ENCODE peak calls at places on chromosomes 3 and 15, in six cellular contexts. I, S, O, M, Q and V are unnamed samples.

GRCh38 chr3:195259564-195260285 is 11.2 kb downstream of the XXYLT1 start:
- DNase-seq in S (peak), M (peak), Q (peak), O (peak), I (peak), V (peak)

GRCh38 chr3:159031280-159031679 is 229.4 kb downstream of the MFSD1 start:
- DNase-seq in M (no peak), O (no peak), Q (no peak), S (no peak), I (no peak), V (no peak)

GRCh38 chr3:151276038-151277027 is 2.0 kb downstream of the P2RY14 start:
- DNase-seq in O (no peak), S (no peak), I (no peak), M (no peak), Q (no peak), V (no peak)

GRCh38 chr3:194274424-194275085 is 76.6 kb downstream of the CPN2 start:
- DNase-seq in S (peak), Q (no peak), M (peak), I (no peak), O (no peak), V (no peak)

GRCh38 chr3:30611613-30612421 is 5.4 kb downstream of the TGFBR2 start:
- DNase-seq in I (no peak), M (no peak), S (no peak), O (no peak), Q (peak), V (no peak)

GRCh38 chr3:14792691-14793121 is 26.1 kb upstream of the FGD5 start:
- DNase-seq in O (no peak), Q (no peak), I (no peak), M (peak), S (no peak), V (peak)

GRCh38 chr15:32952901-32953889 is 235.4 kb downstream of the GREM1 start:
- DNase-seq in O (no peak), I (no peak), M (no peak), Q (no peak), S (no peak), V (peak)

GRCh38 chr15:76327191-76328105 is 9.1 kb upstream of the ISL2 start:
- DNase-seq in I (no peak), M (no peak), O (no peak), S (no peak), Q (peak), V (no peak)

GRCh38 chr3:62027231-62027630 is 346.1 kb downstream of the FEZF2 start:
- DNase-seq in M (no peak), S (no peak), Q (no peak), O (no peak), I (no peak), V (no peak)

GRCh38 chr3:39137991-39138803 is 15.2 kb downstream of the CSRNP1 start:
- DNase-seq in Q (no peak), I (no peak), O (no peak), S (no peak), M (no peak), V (no peak)

GRCh38 chr3:187880438-187880837 is 135.2 kb upstream of the BCL6 start:
- DNase-seq in M (no peak), I (no peak), S (no peak), O (no peak), Q (peak), V (no peak)

GRCh38 chr3:48700750-48701405 is 15.2 kb upstream of the NCKIPSD start:
- DNase-seq in I (no peak), Q (no peak), S (no peak), O (no peak), M (peak), V (no peak)

GRCh38 chr3:13165576-13165975 is 92.3 kb upstream of the IQSEC1 start:
- DNase-seq in O (no peak), Q (no peak), I (no peak), S (no peak), M (no peak), V (no peak)

GRCh38 chr15:34616613-34617012 is 33.2 kb upstream of the GOLGA8B start:
- DNase-seq in Q (peak), S (no peak), O (peak), M (no peak), I (no peak), V (no peak)

GRCh38 chr3:46335546-46335945 is 18.4 kb upstream of the CCR2 start:
- DNase-seq in M (no peak), S (no peak), O (no peak), I (no peak), Q (no peak), V (no peak)

GRCh38 chr3:66997560-66998074 is 490 bp upstream of the KBTBD8 start:
- DNase-seq in Q (no peak), I (no peak), O (no peak), M (no peak), S (peak), V (peak)

GRCh38 chr3:170493712-170494182 is 75.1 kb downstream of the CLDN11 start:
- DNase-seq in I (no peak), S (no peak), M (no peak), O (no peak), Q (peak), V (no peak)

GRCh38 chr3:169147246-169148008 is 516.1 kb downstream of the MECOM start:
- DNase-seq in Q (peak), M (peak), O (peak), I (no peak), S (peak), V (peak)

GRCh38 chr3:169454823-169455222 is 208.7 kb downstream of the MECOM start:
- DNase-seq in Q (peak), I (no peak), O (no peak), S (no peak), M (no peak), V (no peak)

GRCh38 chr15:62896969-62897486 is 145.5 kb upstream of the TPM1 start:
- DNase-seq in I (peak), Q (peak), S (peak), O (peak), M (peak), V (peak)

GRCh38 chr3:4493008-4493930 is at the start of gene ITPR1:
- DNase-seq in Q (peak), I (peak), S (peak), O (peak), M (peak), V (peak)

GRCh38 chr3:141052570-141053069 is 1.5 kb downstream of the SPSB4 start:
- DNase-seq in Q (no peak), I (no peak), M (no peak), O (peak), S (no peak), V (peak)

GRCh38 chr3:196499807-196500524 is 3.6 kb downstream of the RNF168 start:
- DNase-seq in M (no peak), Q (no peak), S (no peak), O (no peak), I (no peak), V (no peak)

GRCh38 chr15:52042051-52042851 is 23.2 kb downstream of the MAPK6 start:
- DNase-seq in O (no peak), Q (no peak), I (no peak), S (no peak), M (no peak), V (no peak)

GRCh38 chr3:189137416-189137815 is 34.4 kb upstream of the TPRG1 start:
- DNase-seq in Q (no peak), M (no peak), I (no peak), O (no peak), S (no peak), V (no peak)

GRCh38 chr3:13317596-13318320 is 102.4 kb downstream of the NUP210 start:
- DNase-seq in S (no peak), O (no peak), M (no peak), Q (no peak), I (no peak), V (no peak)

GRCh38 chr3:168991813-168992212 is 671.7 kb downstream of the MECOM start:
- DNase-seq in Q (no peak), O (no peak), S (no peak), I (no peak), M (no peak), V (no peak)

GRCh38 chr15:49059491-49059890 is 13.2 kb upstream of the SECISBP2L start:
- DNase-seq in I (no peak), O (no peak), M (no peak), Q (no peak), S (no peak), V (no peak)

GRCh38 chr3:139111392-139112229 is 66.9 kb upstream of the PRR23C start:
- DNase-seq in S (peak), Q (peak), M (peak), I (peak), O (peak), V (peak)

GRCh38 chr3:73603771-73604171 is 21.0 kb downstream of the PDZRN3 start:
- DNase-seq in S (no peak), M (no peak), O (no peak), I (no peak), Q (peak), V (no peak)

DNA sequence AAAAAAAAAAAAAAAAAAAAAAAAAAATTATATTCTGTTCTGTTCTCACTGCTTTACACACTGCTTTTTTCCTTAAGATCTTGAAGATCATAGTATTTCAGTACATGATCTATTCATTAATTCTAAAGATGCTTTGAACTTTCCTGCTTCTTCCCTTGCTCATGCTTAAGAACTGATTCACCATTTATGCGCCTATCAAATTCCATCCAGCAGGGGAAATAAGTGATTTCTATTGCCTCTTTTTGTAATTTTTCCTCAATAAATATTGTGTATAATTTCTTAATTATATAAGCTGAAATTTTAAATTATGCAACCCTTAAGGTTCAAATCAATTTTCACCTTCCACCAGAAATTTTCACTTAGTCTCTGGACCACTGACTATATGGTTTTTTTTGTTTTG is 10.6 kb downstream of the DENND6A start:
- DNase-seq in S (no peak), I (no peak), O (no peak), Q (peak), M (no peak), V (no peak)
- TF ChIP-seq CTCF in S (peak), I (no peak), O (peak), Q (peak), M (no peak), V (peak)

GRCh38 chr3:25856902-25857518 is 67.1 kb downstream of the OXSM start:
- DNase-seq in O (peak), M (no peak), I (no peak), Q (peak), S (no peak), V (no peak)
- TF ChIP-seq CTCF in O (peak), M (peak), I (peak), Q (peak), S (peak), V (peak)

DNA sequence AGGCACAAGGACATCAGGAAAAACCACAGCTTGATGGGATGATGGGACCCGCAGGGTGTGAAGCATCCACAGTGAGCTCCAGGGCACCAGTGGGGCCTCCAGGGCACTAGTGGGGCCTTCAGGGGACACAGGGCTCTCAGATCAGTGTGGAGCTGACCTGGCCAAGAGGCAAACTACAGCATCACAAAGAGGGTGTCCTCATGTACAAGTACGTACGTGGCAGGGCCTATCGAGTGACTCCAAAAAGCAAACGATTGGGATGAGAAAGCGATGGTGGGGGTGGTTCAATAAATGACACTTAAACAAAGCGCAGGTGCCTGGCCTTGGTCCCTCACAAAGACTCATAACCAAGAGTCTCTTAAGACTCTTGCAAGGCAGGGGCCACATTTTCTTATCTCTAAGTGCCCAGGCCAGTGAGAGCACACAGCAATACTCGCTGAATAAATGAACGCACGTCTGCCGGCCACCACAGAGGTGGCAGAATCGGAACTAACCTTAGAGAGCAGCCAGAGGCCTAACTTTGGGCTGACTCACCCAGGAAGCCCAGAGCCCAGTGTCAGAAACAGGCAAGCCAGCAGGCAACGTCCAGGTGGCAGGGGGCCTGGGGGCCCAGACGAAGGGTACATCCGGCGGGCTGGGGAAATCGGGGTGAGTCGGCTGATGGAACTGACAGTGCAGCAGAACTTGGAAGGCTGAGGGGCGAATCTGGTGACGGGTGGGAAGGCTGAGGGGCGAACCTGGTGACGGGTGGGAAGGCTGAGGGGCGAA is 8.7 kb downstream of the PCSK6 start:
- DNase-seq in M (no peak), Q (no peak), O (no peak), S (no peak), I (no peak), V (no peak)
- TF ChIP-seq CTCF in M (no peak), Q (no peak), O (no peak), S (no peak), I (no peak), V (no peak)

GRCh38 chr3:52770581-52771333 is at the start of gene NEK4:
- DNase-seq in I (peak), O (peak), S (peak), M (peak), Q (peak), V (peak)
- TF ChIP-seq CTCF in I (no peak), O (no peak), S (no peak), M (no peak), Q (peak), V (no peak)

GRCh38 chr15:36050899-36051298 is 504.9 kb upstream of the DPH6 start:
- DNase-seq in M (no peak), O (peak), S (no peak), I (no peak), Q (no peak), V (no peak)
- TF ChIP-seq CTCF in M (no peak), O (no peak), S (no peak), I (no peak), Q (no peak), V (no peak)

DNA sequence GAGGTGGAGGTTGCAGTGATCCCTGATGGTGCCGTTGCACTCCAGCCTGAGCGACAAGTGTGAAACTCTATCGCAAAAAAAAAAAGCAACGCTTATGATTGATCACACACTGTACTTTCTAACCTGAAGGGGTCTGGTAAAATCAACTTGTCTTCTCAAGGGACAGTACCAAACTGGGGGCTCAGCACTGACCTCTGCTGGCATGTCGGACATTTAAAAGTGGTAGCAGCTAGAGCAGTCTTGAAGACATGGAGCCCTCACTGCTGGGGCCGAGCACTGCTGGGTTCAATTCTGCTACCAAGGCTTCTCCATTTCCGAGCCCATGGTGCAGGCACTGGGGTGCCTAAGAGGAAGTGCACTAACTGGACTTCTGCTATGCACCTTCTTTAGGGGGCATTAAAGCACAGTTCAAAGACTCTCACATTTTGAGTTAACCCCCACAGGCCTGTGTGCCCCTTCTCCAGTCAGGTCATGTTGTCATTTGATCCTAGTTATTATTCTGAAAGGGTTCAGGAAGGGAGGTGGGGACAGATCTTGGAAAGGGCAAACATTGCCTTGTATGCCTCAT is 26.4 kb upstream of the LAMP3 start:
- DNase-seq in O (peak), M (no peak), S (peak), Q (no peak), I (no peak), V (peak)
- TF ChIP-seq CTCF in O (peak), M (peak), S (peak), Q (peak), I (peak), V (peak)